ENCODE peak calls at places on chromosome 13, in seven cellular contexts. N is stomach; G is CD4-positive, CD25-positive, alpha-beta regulatory T cell; Q is sigmoid colon; S is small intestine; Y is body of pancreas; I is A549. E is an unnamed sample. For H3K4me1, the result is how much of the 10 kb centered on the place peaks cover.

GRCh38 chr13:66344770-66345367 is 885.3 kb downstream of the PCDH9 start:
- DNase-seq in Y (no peak), S (no peak), N (no peak), I (no peak), Q (no peak), G (no peak), E (no peak)

GRCh38 chr13:36377822-36378480 is 31.8 kb upstream of the SPART start:
- DNase-seq in G (no peak), I (no peak), N (no peak), S (no peak), Y (no peak), Q (no peak), E (no peak)

GRCh38 chr13:37118002-37118401 is 12.5 kb upstream of the CSNK1A1L start:
- DNase-seq in G (no peak), I (no peak), Y (no peak), N (peak), S (no peak), Q (no peak), E (no peak)

GRCh38 chr13:32056316-32056715 is 24.7 kb downstream of the FRY start:
- DNase-seq in Y (no peak), Q (no peak), S (peak), N (no peak), I (no peak), G (no peak), E (no peak)

GRCh38 chr13:104740616-104741222 is 1674.5 kb upstream of the SLC10A2 start:
- DNase-seq in G (no peak), S (no peak), Q (no peak), I (no peak), N (no peak), Y (no peak), E (no peak)

GRCh38 chr13:111853766-111854165 is 213.2 kb upstream of the SOX1 start:
- DNase-seq in S (no peak), Y (no peak), Q (no peak), I (no peak), N (no peak), G (no peak), E (no peak)

GRCh38 chr13:32426981-32427851 is 714 bp downstream of the N4BP2L1 start:
- DNase-seq in S (peak), I (peak), G (peak), N (peak), Q (peak), Y (peak), E (peak)

GRCh38 chr13:103640617-103641016 is 574.4 kb upstream of the SLC10A2 start:
- DNase-seq in Q (no peak), N (no peak), S (no peak), G (no peak), I (no peak), Y (no peak), E (no peak)

GRCh38 chr13:113124211-113125025 is 1.8 kb downstream of the F10 start:
- DNase-seq in S (no peak), N (no peak), I (no peak), Q (no peak), G (no peak), Y (no peak), E (no peak)

GRCh38 chr13:113917523-113918371 is 53.9 kb upstream of the GAS6 start:
- DNase-seq in G (no peak), Q (no peak), I (no peak), S (peak), N (peak), Y (no peak), E (no peak)

GRCh38 chr13:40992678-40993077 is 26.4 kb downstream of the ELF1 start:
- DNase-seq in S (no peak), Y (no peak), I (no peak), N (no peak), G (no peak), Q (no peak), E (no peak)
- H3K4me1 ChIP-seq in S (under half), Y (half or more), I (under half), N (half or more), G (half or more), Q (under half), E (half or more)

DNA sequence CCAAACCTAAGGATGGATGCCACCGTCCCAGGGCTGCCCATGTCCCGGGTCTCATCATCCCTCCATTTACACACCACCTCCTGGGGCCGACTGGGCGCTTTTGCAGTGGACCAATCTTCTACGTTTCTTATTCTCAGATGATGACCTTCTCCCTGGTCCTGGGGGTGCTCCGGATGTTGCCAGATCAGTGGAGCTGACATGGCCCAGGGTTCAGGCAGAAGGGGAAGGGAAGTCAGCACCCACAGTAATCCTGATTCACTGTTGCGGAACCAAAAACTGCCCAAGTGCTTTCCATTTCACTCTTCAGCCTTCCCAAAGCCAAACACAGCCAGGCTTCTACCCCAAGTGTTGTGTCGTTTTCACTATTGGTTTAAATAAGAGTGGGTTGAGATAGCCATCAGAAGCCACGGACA is 29.8 kb downstream of the RAB20 start:
- DNase-seq in Q (peak), G (no peak), Y (no peak), S (no peak), I (no peak), N (no peak), E (no peak)
- H3K4me3 ChIP-seq in Q (no peak), G (no peak), Y (no peak), S (no peak), I (no peak), N (no peak), E (no peak)

DNA sequence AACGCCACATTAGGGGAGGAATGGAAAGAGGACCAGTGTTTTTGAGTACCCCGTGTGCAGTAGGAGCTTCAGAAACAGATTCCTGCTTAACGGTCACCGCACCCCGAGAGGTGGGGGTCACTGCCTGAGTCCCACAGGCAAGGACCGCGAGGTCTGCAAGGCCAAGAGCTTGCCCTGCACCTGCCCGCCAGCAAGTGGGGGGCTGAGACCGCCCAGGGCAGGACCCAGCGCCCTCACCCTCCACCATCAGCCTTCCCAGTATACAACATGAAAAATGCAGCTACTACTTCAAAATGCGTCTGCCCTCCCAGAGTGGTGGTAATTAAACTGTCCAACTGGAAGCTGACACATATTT is 44.9 kb downstream of the COL4A1 start:
- DNase-seq in Y (no peak), G (no peak), S (no peak), I (no peak), Q (no peak), N (no peak), E (no peak)
- H3K4me1 ChIP-seq in Y (under half), G (under half), S (under half), I (under half), Q (half or more), N (half or more), E (under half)

GRCh38 chr13:24272452-24273161 is 36.8 kb upstream of the C1QTNF9 start:
- DNase-seq in N (no peak), S (peak), Q (no peak), Y (no peak), I (no peak), G (no peak), E (no peak)
- H3K4me3 ChIP-seq in N (peak), S (no peak), Q (no peak), Y (no peak), I (no peak), G (peak), E (peak)

E was measured in CD8-positive, alpha-beta memory T cell.